ENCODE peak calls at places on chromosomes 6 and 20, in nine cellular contexts. One of them, this sample, is unnamed.

GRCh38 chr6:98947411-98948292 is at the start of gene FBXL4:
- DNase-seq in progenitor cell of endocrine pancreas: peak
- DNase-seq in IMR-90: peak
- DNase-seq in NCI-H510A: peak
- DNase-seq in ELF-1: peak
- DNase-seq in NCI-H345: peak
- DNase-seq in NCI-H1694 treated with DMSO at 0.1 percent for 48 hours: peak
- DNase-seq in ovary: peak
- DNase-seq in effector memory CD4-positive, alpha-beta T cell: peak
- DNase-seq in this sample: peak

GRCh38 chr6:137665342-137665741 is 171.1 kb upstream of the OLIG3 start:
- DNase-seq in NCI-H345: no peak
- DNase-seq in NCI-H510A: no peak
- DNase-seq in IMR-90: no peak
- DNase-seq in effector memory CD4-positive, alpha-beta T cell: no peak
- DNase-seq in ovary: no peak
- DNase-seq in progenitor cell of endocrine pancreas: no peak
- DNase-seq in NCI-H1694 treated with DMSO at 0.1 percent for 48 hours: no peak
- DNase-seq in ELF-1: no peak
- DNase-seq in this sample: no peak

GRCh38 chr20:48482790-48483189 is 345.0 kb downstream of the PREX1 start:
- DNase-seq in NCI-H510A: no peak
- DNase-seq in effector memory CD4-positive, alpha-beta T cell: no peak
- DNase-seq in NCI-H345: no peak
- DNase-seq in ovary: no peak
- DNase-seq in IMR-90: no peak
- DNase-seq in ELF-1: no peak
- DNase-seq in NCI-H1694 treated with DMSO at 0.1 percent for 48 hours: no peak
- DNase-seq in progenitor cell of endocrine pancreas: no peak
- DNase-seq in this sample: no peak

GRCh38 chr6:48229849-48230248 is 118.9 kb upstream of the PTCHD4 start:
- DNase-seq in NCI-H1694 treated with DMSO at 0.1 percent for 48 hours: no peak
- DNase-seq in effector memory CD4-positive, alpha-beta T cell: no peak
- DNase-seq in NCI-H510A: no peak
- DNase-seq in NCI-H345: no peak
- DNase-seq in IMR-90: no peak
- DNase-seq in ELF-1: no peak
- DNase-seq in progenitor cell of endocrine pancreas: no peak
- DNase-seq in ovary: no peak
- DNase-seq in this sample: no peak

GRCh38 chr6:133587396-133587795 is 301.5 kb upstream of the TCF21 start:
- DNase-seq in NCI-H510A: no peak
- DNase-seq in NCI-H345: no peak
- DNase-seq in IMR-90: no peak
- DNase-seq in ELF-1: no peak
- DNase-seq in ovary: no peak
- DNase-seq in NCI-H1694 treated with DMSO at 0.1 percent for 48 hours: no peak
- DNase-seq in effector memory CD4-positive, alpha-beta T cell: no peak
- DNase-seq in progenitor cell of endocrine pancreas: no peak
- DNase-seq in this sample: no peak

GRCh38 chr6:165726915-165727314 is 63.9 kb upstream of the PDE10A start:
- DNase-seq in effector memory CD4-positive, alpha-beta T cell: no peak
- DNase-seq in NCI-H345: no peak
- DNase-seq in ELF-1: no peak
- DNase-seq in progenitor cell of endocrine pancreas: no peak
- DNase-seq in NCI-H510A: no peak
- DNase-seq in ovary: no peak
- DNase-seq in NCI-H1694 treated with DMSO at 0.1 percent for 48 hours: no peak
- DNase-seq in IMR-90: no peak
- DNase-seq in this sample: peak

GRCh38 chr20:20184149-20184548 is 131.8 kb downstream of the CFAP61 start:
- DNase-seq in ovary: no peak
- DNase-seq in ELF-1: no peak
- DNase-seq in NCI-H1694 treated with DMSO at 0.1 percent for 48 hours: no peak
- DNase-seq in NCI-H345: no peak
- DNase-seq in IMR-90: no peak
- DNase-seq in effector memory CD4-positive, alpha-beta T cell: no peak
- DNase-seq in progenitor cell of endocrine pancreas: no peak
- DNase-seq in NCI-H510A: no peak
- DNase-seq in this sample: no peak

GRCh38 chr6:2396856-2397640 is 151.6 kb upstream of the GMDS start:
- DNase-seq in ELF-1: no peak
- DNase-seq in IMR-90: peak
- DNase-seq in progenitor cell of endocrine pancreas: no peak
- DNase-seq in NCI-H345: peak
- DNase-seq in ovary: no peak
- DNase-seq in NCI-H1694 treated with DMSO at 0.1 percent for 48 hours: no peak
- DNase-seq in effector memory CD4-positive, alpha-beta T cell: no peak
- DNase-seq in NCI-H510A: no peak
- DNase-seq in this sample: no peak

GRCh38 chr6:138570716-138571020 is 71.4 kb upstream of the NHSL1 start:
- DNase-seq in IMR-90: peak
- DNase-seq in progenitor cell of endocrine pancreas: no peak
- DNase-seq in NCI-H1694 treated with DMSO at 0.1 percent for 48 hours: peak
- DNase-seq in ELF-1: no peak
- DNase-seq in NCI-H345: no peak
- DNase-seq in ovary: no peak
- DNase-seq in NCI-H510A: no peak
- DNase-seq in effector memory CD4-positive, alpha-beta T cell: no peak
- DNase-seq in this sample: peak

GRCh38 chr20:53706008-53706481 is 112.4 kb upstream of the ZNF217 start:
- DNase-seq in IMR-90: peak
- DNase-seq in NCI-H1694 treated with DMSO at 0.1 percent for 48 hours: no peak
- DNase-seq in ELF-1: no peak
- DNase-seq in ovary: no peak
- DNase-seq in NCI-H510A: no peak
- DNase-seq in progenitor cell of endocrine pancreas: no peak
- DNase-seq in effector memory CD4-positive, alpha-beta T cell: no peak
- DNase-seq in NCI-H345: no peak
- DNase-seq in this sample: no peak

GRCh38 chr6:169161572-169162167 is 92.0 kb downstream of the THBS2 start:
- DNase-seq in NCI-H1694 treated with DMSO at 0.1 percent for 48 hours: no peak
- DNase-seq in ovary: no peak
- DNase-seq in ELF-1: no peak
- DNase-seq in NCI-H510A: no peak
- DNase-seq in IMR-90: peak
- DNase-seq in NCI-H345: no peak
- DNase-seq in progenitor cell of endocrine pancreas: no peak
- DNase-seq in effector memory CD4-positive, alpha-beta T cell: no peak
- DNase-seq in this sample: no peak

GRCh38 chr6:150687508-150687907 is 87.8 kb downstream of the PLEKHG1 start:
- DNase-seq in ELF-1: no peak
- DNase-seq in effector memory CD4-positive, alpha-beta T cell: no peak
- DNase-seq in NCI-H345: no peak
- DNase-seq in NCI-H510A: no peak
- DNase-seq in progenitor cell of endocrine pancreas: no peak
- DNase-seq in IMR-90: no peak
- DNase-seq in NCI-H1694 treated with DMSO at 0.1 percent for 48 hours: no peak
- DNase-seq in ovary: peak
- DNase-seq in this sample: no peak

GRCh38 chr20:13813910-13814309 is 29.1 kb downstream of the NDUFAF5 start:
- DNase-seq in IMR-90: no peak
- DNase-seq in NCI-H345: no peak
- DNase-seq in effector memory CD4-positive, alpha-beta T cell: no peak
- DNase-seq in ELF-1: no peak
- DNase-seq in NCI-H1694 treated with DMSO at 0.1 percent for 48 hours: no peak
- DNase-seq in progenitor cell of endocrine pancreas: no peak
- DNase-seq in ovary: no peak
- DNase-seq in NCI-H510A: no peak
- DNase-seq in this sample: no peak

GRCh38 chr20:44552039-44552438 is 30.2 kb upstream of the SERINC3 start:
- DNase-seq in IMR-90: no peak
- DNase-seq in effector memory CD4-positive, alpha-beta T cell: no peak
- DNase-seq in NCI-H1694 treated with DMSO at 0.1 percent for 48 hours: no peak
- DNase-seq in ovary: no peak
- DNase-seq in progenitor cell of endocrine pancreas: no peak
- DNase-seq in NCI-H510A: no peak
- DNase-seq in NCI-H345: no peak
- DNase-seq in ELF-1: no peak
- DNase-seq in this sample: no peak

GRCh38 chr6:145887969-145888368 is 73.4 kb upstream of the FBXO30 start:
- DNase-seq in NCI-H345: no peak
- DNase-seq in IMR-90: peak
- DNase-seq in progenitor cell of endocrine pancreas: no peak
- DNase-seq in NCI-H510A: no peak
- DNase-seq in NCI-H1694 treated with DMSO at 0.1 percent for 48 hours: no peak
- DNase-seq in effector memory CD4-positive, alpha-beta T cell: no peak
- DNase-seq in ovary: no peak
- DNase-seq in ELF-1: no peak
- DNase-seq in this sample: no peak